ENCODE peak calls at places on chromosomes 4 and X, in five cellular contexts. One of them, this sample, is unnamed. For H3K36me3, the result is how much of the 10 kb centered on the place peaks cover.

GRCh38 chr4:158930573-158930972 is 161.7 kb downstream of the FNIP2 start:
- DNase-seq in hepatocyte: no peak
- DNase-seq in GM23248: peak
- DNase-seq in GM23338: no peak
- DNase-seq in SK-N-SH: no peak
- DNase-seq in this sample: no peak

GRCh38 chr4:112515278-112516075 is 503 bp downstream of the NEUROG2 start:
- DNase-seq in SK-N-SH: peak
- DNase-seq in GM23248: peak
- DNase-seq in GM23338: peak
- DNase-seq in hepatocyte: peak
- DNase-seq in this sample: peak

GRCh38 chr4:179130122-179130714 is 1688.0 kb upstream of the AGA start:
- DNase-seq in GM23248: no peak
- DNase-seq in GM23338: no peak
- DNase-seq in SK-N-SH: no peak
- DNase-seq in hepatocyte: no peak
- DNase-seq in this sample: no peak

GRCh38 chr4:13985824-13986223 is 358.3 kb upstream of the BOD1L1 start:
- DNase-seq in GM23338: no peak
- DNase-seq in SK-N-SH: no peak
- DNase-seq in GM23248: no peak
- DNase-seq in hepatocyte: no peak
- DNase-seq in this sample: no peak

GRCh38 chrX:97629597-97629985 is 745.9 kb downstream of the RPA4 start:
- DNase-seq in GM23338: no peak
- DNase-seq in hepatocyte: no peak
- DNase-seq in SK-N-SH: peak
- DNase-seq in GM23248: no peak
- DNase-seq in this sample: no peak

GRCh38 chrX:24424948-24425347 is 40.1 kb upstream of the PDK3 start:
- DNase-seq in SK-N-SH: no peak
- DNase-seq in GM23338: no peak
- DNase-seq in hepatocyte: peak
- DNase-seq in GM23248: peak
- DNase-seq in this sample: no peak

GRCh38 chr4:94232519-94232918 is 24.9 kb downstream of the SMARCAD1 start:
- DNase-seq in hepatocyte: no peak
- DNase-seq in SK-N-SH: no peak
- DNase-seq in GM23248: no peak
- DNase-seq in GM23338: no peak
- DNase-seq in this sample: no peak

GRCh38 chr4:1196421-1197183 is 24.2 kb upstream of the SPON2 start:
- DNase-seq in GM23338: no peak
- DNase-seq in GM23248: no peak
- DNase-seq in SK-N-SH: peak
- DNase-seq in hepatocyte: peak
- DNase-seq in this sample: no peak

GRCh38 chr4:105674011-105674410 is 34.5 kb downstream of the INTS12 start:
- DNase-seq in GM23248: no peak
- DNase-seq in GM23338: no peak
- DNase-seq in hepatocyte: no peak
- DNase-seq in SK-N-SH: no peak
- DNase-seq in this sample: no peak

GRCh38 chrX:64230123-64230970 is at the start of gene ASB12:
- DNase-seq in SK-N-SH: no peak
- DNase-seq in GM23248: no peak
- DNase-seq in hepatocyte: no peak
- DNase-seq in GM23338: peak
- DNase-seq in this sample: no peak

GRCh38 chr4:54683616-54684346 is 26.0 kb downstream of the KIT start:
- DNase-seq in GM23338: peak
- DNase-seq in SK-N-SH: no peak
- DNase-seq in GM23248: peak
- DNase-seq in hepatocyte: no peak
- DNase-seq in this sample: peak

GRCh38 chrX:26192204-26192603 is at the start of gene MAGEB6:
- DNase-seq in hepatocyte: no peak
- DNase-seq in SK-N-SH: no peak
- DNase-seq in GM23248: no peak
- DNase-seq in GM23338: peak
- DNase-seq in this sample: no peak

GRCh38 chr4:121252224-121252806 is 88.2 kb upstream of the TNIP3 start:
- DNase-seq in hepatocyte: peak
- DNase-seq in GM23338: peak
- DNase-seq in SK-N-SH: peak
- DNase-seq in GM23248: peak
- DNase-seq in this sample: peak

GRCh38 chr4:44150091-44150576 is 298.5 kb downstream of the KCTD8 start:
- DNase-seq in GM23248: no peak
- DNase-seq in SK-N-SH: no peak
- DNase-seq in hepatocyte: peak
- DNase-seq in GM23338: no peak
- DNase-seq in this sample: no peak

GRCh38 chr4:122898370-122899150 is 23.8 kb downstream of the NUDT6 start:
- DNase-seq in GM23248: peak
- DNase-seq in hepatocyte: no peak
- DNase-seq in GM23338: no peak
- DNase-seq in SK-N-SH: no peak
- DNase-seq in this sample: no peak

GRCh38 chr4:85391568-85392410 is 83.2 kb upstream of the ARHGAP24 start:
- DNase-seq in SK-N-SH: no peak
- DNase-seq in GM23338: no peak
- DNase-seq in GM23248: no peak
- DNase-seq in hepatocyte: no peak
- DNase-seq in this sample: no peak

GRCh38 chr4:38128478-38129451 is 168.6 kb downstream of the PTTG2 start:
- DNase-seq in hepatocyte: no peak
- DNase-seq in GM23338: peak
- DNase-seq in SK-N-SH: no peak
- DNase-seq in GM23248: peak
- DNase-seq in this sample: peak

GRCh38 chr4:35465096-35465495 is 779.2 kb downstream of the ARAP2 start:
- DNase-seq in hepatocyte: no peak
- DNase-seq in GM23338: no peak
- DNase-seq in SK-N-SH: no peak
- DNase-seq in GM23248: no peak
- DNase-seq in this sample: no peak

GRCh38 chr4:17502764-17503163 is 9.1 kb downstream of the QDPR start:
- DNase-seq in GM23248: no peak
- DNase-seq in SK-N-SH: no peak
- DNase-seq in hepatocyte: no peak
- DNase-seq in GM23338: no peak
- DNase-seq in this sample: no peak

GRCh38 chr4:17500574-17500973 is 11.3 kb downstream of the QDPR start:
- DNase-seq in GM23338: no peak
- DNase-seq in SK-N-SH: no peak
- DNase-seq in GM23248: no peak
- DNase-seq in hepatocyte: no peak
- DNase-seq in this sample: no peak

DNA sequence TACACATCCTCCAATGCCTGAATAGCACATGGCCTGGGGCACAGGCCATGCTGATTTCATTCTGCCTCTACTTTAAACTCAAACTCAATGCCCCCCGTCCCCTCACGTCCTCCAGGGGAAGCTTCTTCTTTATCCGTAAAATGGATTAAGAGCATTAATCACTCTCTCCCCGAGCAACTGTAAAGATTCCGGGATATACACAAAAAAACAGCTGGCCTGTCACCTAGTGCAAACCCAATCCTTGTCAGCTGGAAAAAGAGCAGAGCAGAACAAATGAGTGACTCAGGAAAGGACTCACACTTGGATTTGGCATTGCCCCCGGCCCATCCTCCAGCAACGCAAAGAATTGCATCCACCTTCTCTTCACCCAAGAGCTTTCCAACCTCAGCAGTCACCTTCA is 7.8 kb downstream of the QDPR start:
- DNase-seq in hepatocyte: no peak
- DNase-seq in GM23338: no peak
- DNase-seq in SK-N-SH: peak
- DNase-seq in GM23248: no peak
- DNase-seq in this sample: no peak
- H3K36me3 ChIP-seq in hepatocyte: under half
- H3K36me3 ChIP-seq in GM23338: under half
- H3K36me3 ChIP-seq in SK-N-SH: under half
- H3K36me3 ChIP-seq in GM23248: under half
- H3K36me3 ChIP-seq in this sample: under half

GRCh38 chr4:23857353-23857752 is 32.5 kb downstream of the PPARGC1A start:
- DNase-seq in hepatocyte: no peak
- DNase-seq in SK-N-SH: no peak
- DNase-seq in GM23248: peak
- DNase-seq in GM23338: no peak
- DNase-seq in this sample: no peak
- TF ChIP-seq EZH2phosphoT487 in hepatocyte: no peak
- TF ChIP-seq EZH2phosphoT487 in SK-N-SH: no peak
- TF ChIP-seq EZH2phosphoT487 in GM23248: no peak
- TF ChIP-seq EZH2phosphoT487 in GM23338: no peak
- TF ChIP-seq EZH2phosphoT487 in this sample: no peak

GRCh38 chr4:5730993-5731975 is 20.3 kb downstream of the EVC start:
- DNase-seq in SK-N-SH: no peak
- DNase-seq in hepatocyte: no peak
- DNase-seq in GM23338: no peak
- DNase-seq in GM23248: peak
- DNase-seq in this sample: no peak
- H3K36me3 ChIP-seq in SK-N-SH: under half
- H3K36me3 ChIP-seq in hepatocyte: under half
- H3K36me3 ChIP-seq in GM23338: under half
- H3K36me3 ChIP-seq in GM23248: under half
- H3K36me3 ChIP-seq in this sample: under half

GRCh38 chr4:79074040-79074439 is 134.8 kb upstream of the PAQR3 start:
- DNase-seq in hepatocyte: no peak
- DNase-seq in GM23338: no peak
- DNase-seq in GM23248: no peak
- DNase-seq in SK-N-SH: no peak
- DNase-seq in this sample: no peak
- TF ChIP-seq EZH2phosphoT487 in hepatocyte: no peak
- TF ChIP-seq EZH2phosphoT487 in GM23338: no peak
- TF ChIP-seq EZH2phosphoT487 in GM23248: no peak
- TF ChIP-seq EZH2phosphoT487 in SK-N-SH: no peak
- TF ChIP-seq EZH2phosphoT487 in this sample: no peak

DNA sequence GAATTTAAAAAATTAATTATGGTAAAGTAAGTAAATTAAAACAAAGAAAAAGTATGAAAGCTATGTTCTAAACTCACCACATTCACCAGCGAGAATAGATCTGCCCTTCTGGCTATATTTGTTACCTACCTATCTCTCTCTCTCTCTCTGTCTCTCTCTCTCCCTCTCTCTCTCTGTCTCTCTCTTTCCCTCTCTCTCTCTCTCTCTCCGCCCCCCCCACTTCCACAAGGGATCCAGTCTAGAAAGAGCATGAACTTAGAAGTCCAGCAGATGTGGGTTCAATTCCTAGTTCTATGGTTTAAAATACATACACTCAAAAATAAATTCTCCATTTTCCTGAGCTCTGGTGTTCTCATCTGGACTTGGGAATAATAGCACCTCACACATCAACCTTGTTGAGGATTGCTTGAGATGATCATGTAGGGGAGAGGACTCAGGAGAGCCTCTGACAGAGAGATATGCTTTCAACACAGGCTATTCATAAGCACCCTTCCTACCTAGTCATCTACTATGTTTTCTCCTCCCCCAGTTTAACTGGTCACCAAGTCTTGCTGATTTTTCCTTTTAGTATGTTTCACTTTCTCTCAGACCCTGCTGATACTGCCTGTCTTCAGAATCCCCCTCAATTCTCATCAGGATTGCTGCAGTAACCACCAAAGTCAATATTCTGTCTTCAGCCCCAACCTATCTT is 64.7 kb downstream of the SLC7A11 start:
- DNase-seq in hepatocyte: no peak
- DNase-seq in GM23248: no peak
- DNase-seq in GM23338: no peak
- DNase-seq in SK-N-SH: no peak
- DNase-seq in this sample: no peak
- H3K36me3 ChIP-seq in hepatocyte: under half
- H3K36me3 ChIP-seq in GM23248: half or more
- H3K36me3 ChIP-seq in GM23338: under half
- H3K36me3 ChIP-seq in SK-N-SH: under half
- H3K36me3 ChIP-seq in this sample: under half